ENCODE peak calls at places on chromosome 2, in five cellular contexts. One of them, this sample, is unnamed.

GRCh38 chr2:219252084-219252483 is 959 bp upstream of the TUBA4B start:
- DNase-seq in renal cortical epithelial cell: no peak
- DNase-seq in DND-41: no peak
- DNase-seq in head of caudate nucleus: no peak
- DNase-seq in BJ: no peak
- DNase-seq in this sample: no peak

GRCh38 chr2:105821428-105822125 is 76.9 kb downstream of the NCK2 start:
- DNase-seq in renal cortical epithelial cell: no peak
- DNase-seq in DND-41: no peak
- DNase-seq in head of caudate nucleus: no peak
- DNase-seq in BJ: no peak
- DNase-seq in this sample: no peak

GRCh38 chr2:70461414-70461813 is 92.2 kb downstream of the TGFA start:
- DNase-seq in renal cortical epithelial cell: no peak
- DNase-seq in DND-41: no peak
- DNase-seq in head of caudate nucleus: no peak
- DNase-seq in BJ: no peak
- DNase-seq in this sample: no peak

GRCh38 chr2:38076710-38077430 is 919 bp upstream of the CYP1B1 start:
- DNase-seq in renal cortical epithelial cell: peak
- DNase-seq in DND-41: no peak
- DNase-seq in head of caudate nucleus: peak
- DNase-seq in BJ: peak
- DNase-seq in this sample: peak

GRCh38 chr2:184689633-184690032 is 91.3 kb downstream of the ZNF804A start:
- DNase-seq in renal cortical epithelial cell: no peak
- DNase-seq in DND-41: no peak
- DNase-seq in head of caudate nucleus: no peak
- DNase-seq in BJ: no peak
- DNase-seq in this sample: no peak

GRCh38 chr2:29487967-29488550 is 372.8 kb downstream of the CLIP4 start:
- DNase-seq in renal cortical epithelial cell: peak
- DNase-seq in DND-41: no peak
- DNase-seq in head of caudate nucleus: no peak
- DNase-seq in BJ: no peak
- DNase-seq in this sample: no peak

GRCh38 chr2:25201265-25201664 is 32.9 kb upstream of the POMC start:
- DNase-seq in renal cortical epithelial cell: no peak
- DNase-seq in DND-41: no peak
- DNase-seq in head of caudate nucleus: no peak
- DNase-seq in BJ: no peak
- DNase-seq in this sample: no peak

GRCh38 chr2:238289574-238289973 is 1.2 kb upstream of the PER2 start:
- DNase-seq in renal cortical epithelial cell: no peak
- DNase-seq in DND-41: no peak
- DNase-seq in head of caudate nucleus: no peak
- DNase-seq in BJ: no peak
- DNase-seq in this sample: no peak

GRCh38 chr2:163471947-163472346 is 263.9 kb downstream of the FIGN start:
- DNase-seq in renal cortical epithelial cell: peak
- DNase-seq in DND-41: no peak
- DNase-seq in head of caudate nucleus: no peak
- DNase-seq in BJ: no peak
- DNase-seq in this sample: no peak

GRCh38 chr2:157874278-157874825 is 1.8 kb downstream of the ACVR1 start:
- DNase-seq in renal cortical epithelial cell: no peak
- DNase-seq in DND-41: no peak
- DNase-seq in head of caudate nucleus: peak
- DNase-seq in BJ: no peak
- DNase-seq in this sample: peak

GRCh38 chr2:112646791-112647720 is 1.3 kb downstream of the SLC20A1 start:
- DNase-seq in renal cortical epithelial cell: no peak
- DNase-seq in DND-41: peak
- DNase-seq in head of caudate nucleus: no peak
- DNase-seq in BJ: no peak
- DNase-seq in this sample: no peak

This sample was measured in left ventricle myocardium inferior.